ENCODE peak calls at places on chromosomes 16 and 17, in six cellular contexts. L is esophagus squamous epithelium; J is right lobe of liver; X is PC-3; S is H9; E is CD8-positive, alpha-beta T cell. R is an unnamed sample.

GRCh38 chr16:30060354-30061194 is 5.0 kb upstream of the ALDOA start:
- DNase-seq in S (no peak), X (no peak), J (no peak), E (no peak), L (no peak), R (peak; percentile 13)

GRCh38 chr17:44909681-44910144 is 5.6 kb downstream of the GFAP start:
- DNase-seq in E (no peak), S (no peak), X (peak; percentile 88), L (no peak), J (no peak), R (no peak)

GRCh38 chr17:46167826-46168569 is 25.2 kb downstream of the KANSL1 start:
- DNase-seq in J (no peak), L (no peak), S (no peak), E (no peak), X (peak; percentile 65), R (no peak)

GRCh38 chr16:57566436-57566835 is 24.0 kb downstream of the ADGRG5 start:
- DNase-seq in E (no peak), S (no peak), L (no peak), X (no peak), J (no peak), R (no peak)

GRCh38 chr16:31157136-31157535 is 7.3 kb upstream of the PRSS36 start:
- DNase-seq in J (no peak), X (no peak), S (no peak), E (no peak), L (no peak), R (peak; percentile 84)

GRCh38 chr17:43212641-43213490 is 1.2 kb downstream of the TMEM106A start:
- DNase-seq in S (no peak), J (no peak), X (no peak), E (no peak), L (no peak), R (no peak)

GRCh38 chr17:39774043-39774442 is 36.3 kb downstream of the GRB7 start:
- DNase-seq in S (no peak), L (no peak), E (no peak), X (no peak), J (no peak), R (no peak)

GRCh38 chr17:1592751-1593629 is 30.4 kb upstream of the PITPNA start:
- DNase-seq in J (no peak), E (no peak), L (no peak), S (no peak), X (no peak), R (no peak)

GRCh38 chr17:64641499-64641898 is 20.6 kb downstream of the SMURF2 start:
- DNase-seq in E (no peak), L (no peak), S (no peak), J (no peak), X (peak; percentile 68), R (no peak)

GRCh38 chr16:68732068-68732680 is 4.9 kb upstream of the CDH1 start:
- DNase-seq in X (peak; percentile 50), L (no peak), J (peak; percentile 80), S (peak; percentile 82), E (no peak), R (peak; percentile 88)

GRCh38 chr16:88649924-88650748 is 717 bp downstream of the CYBA start:
- DNase-seq in J (no peak), L (no peak), E (peak; percentile 46), X (no peak), S (peak; percentile 35), R (peak; percentile 71)

GRCh38 chr17:42531455-42532354 is 4.3 kb upstream of the NAGLU start:
- DNase-seq in X (peak; percentile 51), E (peak; percentile 58), S (peak; percentile 77), J (peak; percentile 81), L (no peak), R (peak; percentile 64)

GRCh38 chr17:9200699-9201359 is 179.5 kb downstream of the NTN1 start:
- DNase-seq in J (no peak), L (no peak), X (no peak), E (no peak), S (no peak), R (no peak)

GRCh38 chr17:71516149-71516548 is 604.7 kb upstream of the SOX9 start:
- DNase-seq in E (no peak), X (no peak), J (no peak), S (no peak), L (no peak), R (no peak)

GRCh38 chr16:80993293-80993691 is 13.4 kb downstream of the CMC2 start:
- DNase-seq in J (no peak), E (no peak), L (no peak), S (no peak), X (no peak), R (no peak)

GRCh38 chr17:80663783-80664206 is 119.2 kb downstream of the RPTOR start:
- DNase-seq in S (no peak), L (no peak), J (no peak), X (no peak), E (peak; percentile 34), R (no peak)

GRCh38 chr16:11743308-11744074 is 834 bp upstream of the TXNDC11 start:
- DNase-seq in L (peak; percentile 10), E (peak; percentile 19), J (peak; percentile 69), X (peak; percentile 8), S (no peak), R (peak; percentile 76)

GRCh38 chr17:51588063-51588462 is 327.7 kb downstream of the UTP18 start:
- DNase-seq in X (no peak), L (no peak), E (no peak), J (no peak), S (no peak), R (no peak)

GRCh38 chr17:75289832-75290337 is 652 bp upstream of the SLC25A19 start:
- DNase-seq in E (peak; percentile 65), X (peak; percentile 59), L (no peak), S (no peak), J (peak; percentile 62), R (no peak)
- TF ChIP-seq CTCF in E (peak; percentile 64), X (peak; percentile 36), L (no peak), S (no peak), J (peak; percentile 42), R (no peak)

GRCh38 chr16:35906440-35906839 is 2447.0 kb downstream of the TP53TG3F start:
- DNase-seq in X (no peak), E (no peak), L (no peak), J (no peak), S (no peak), R (no peak)

GRCh38 chr16:35908152-35908551 is 2448.7 kb downstream of the TP53TG3F start:
- DNase-seq in L (no peak), E (no peak), J (no peak), S (no peak), X (no peak), R (no peak)

GRCh38 chr16:35910409-35910808 is 2451.0 kb downstream of the TP53TG3F start:
- DNase-seq in X (no peak), J (no peak), S (no peak), E (no peak), L (no peak), R (no peak)

GRCh38 chr16:35909351-35909954 is 2450.0 kb downstream of the TP53TG3F start:
- DNase-seq in S (no peak), L (no peak), J (no peak), E (no peak), X (no peak), R (no peak)

DNA sequence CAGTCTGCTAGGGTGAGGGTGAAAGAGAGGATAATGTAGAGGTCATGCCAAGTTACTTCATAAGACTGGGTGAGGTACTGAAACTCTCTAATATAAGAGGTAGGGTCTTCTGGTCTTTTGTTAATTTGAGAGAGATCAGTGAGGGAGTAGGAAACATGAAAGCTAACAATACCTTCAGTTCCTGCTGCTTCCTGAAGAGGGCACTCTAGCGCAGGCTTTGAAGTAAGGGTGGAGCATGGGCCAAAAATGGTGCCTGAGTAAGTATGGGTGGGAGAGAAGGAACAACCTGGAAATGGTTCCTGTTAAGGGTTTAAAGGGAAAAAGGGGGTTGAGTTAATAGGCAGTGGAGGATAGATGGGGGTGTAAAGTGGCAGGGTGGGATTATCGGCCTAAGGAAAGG is 2449.5 kb downstream of the TP53TG3F start:
- DNase-seq in J (no peak), X (no peak), S (no peak), E (no peak), L (no peak), R (no peak)
- TF ChIP-seq CTCF in J (no peak), X (peak; percentile 33), S (no peak), E (no peak), L (no peak), R (no peak)

GRCh38 chr17:18139092-18139491 is 30.5 kb downstream of the MYO15A start:
- DNase-seq in E (no peak), X (no peak), L (no peak), S (no peak), J (no peak), R (no peak)

GRCh38 chr17:18141210-18141803 is 32.8 kb downstream of the MYO15A start:
- DNase-seq in J (no peak), X (peak; percentile 82), E (peak; percentile 56), S (no peak), L (no peak), R (no peak)

GRCh38 chr17:18140648-18141047 is 32.1 kb downstream of the MYO15A start:
- DNase-seq in S (no peak), E (no peak), X (no peak), J (no peak), L (no peak), R (no peak)

GRCh38 chr17:18139498-18139897 is 30.9 kb downstream of the MYO15A start:
- DNase-seq in X (no peak), S (no peak), J (no peak), L (no peak), E (no peak), R (no peak)

GRCh38 chr17:18139949-18140348 is 31.4 kb downstream of the MYO15A start:
- DNase-seq in E (no peak), X (no peak), S (no peak), J (no peak), L (no peak), R (no peak)
- TF ChIP-seq CTCF in E (no peak), X (peak; percentile 57), S (peak; percentile 49), J (peak; percentile 35), L (no peak), R (no peak)

GRCh38 chr16:67170168-67170947 is at the start of gene NOL3:
- DNase-seq in J (peak; percentile 94), L (peak; percentile 36), X (peak; percentile 80), S (peak; percentile 93), E (no peak), R (peak; percentile 89)
- TF ChIP-seq CTCF in J (no peak), L (no peak), X (no peak), S (no peak), E (no peak), R (no peak)